ENCODE peak calls at places on chromosome 5, in nine cellular contexts. One of them, this sample, is unnamed. For H3K36me3, the result is how much of the 10 kb centered on the place peaks cover.

GRCh38 chr5:51488803-51489642 is 105.8 kb downstream of the ISL1 start:
- DNase-seq in HCT116: no peak
- DNase-seq in GM23338: no peak
- DNase-seq in H1: no peak
- DNase-seq in psoas muscle: no peak
- DNase-seq in Peyer's patch: no peak
- DNase-seq in CD8-positive, alpha-beta T cell: no peak
- DNase-seq in ovary: no peak
- DNase-seq in mesenchymal stem cell: no peak
- DNase-seq in this sample: no peak

GRCh38 chr5:16135506-16135905 is 44.1 kb downstream of the MARCHF11 start:
- DNase-seq in HCT116: no peak
- DNase-seq in GM23338: no peak
- DNase-seq in H1: no peak
- DNase-seq in psoas muscle: no peak
- DNase-seq in Peyer's patch: no peak
- DNase-seq in CD8-positive, alpha-beta T cell: no peak
- DNase-seq in ovary: no peak
- DNase-seq in mesenchymal stem cell: no peak
- DNase-seq in this sample: no peak

GRCh38 chr5:115939059-115939458 is 23.2 kb upstream of the LVRN start:
- DNase-seq in HCT116: no peak
- DNase-seq in GM23338: peak
- DNase-seq in H1: no peak
- DNase-seq in psoas muscle: no peak
- DNase-seq in Peyer's patch: no peak
- DNase-seq in CD8-positive, alpha-beta T cell: no peak
- DNase-seq in ovary: no peak
- DNase-seq in mesenchymal stem cell: no peak
- DNase-seq in this sample: no peak

GRCh38 chr5:129945031-129945430 is 40.8 kb downstream of the CHSY3 start:
- DNase-seq in HCT116: no peak
- DNase-seq in GM23338: no peak
- DNase-seq in H1: no peak
- DNase-seq in psoas muscle: no peak
- DNase-seq in Peyer's patch: no peak
- DNase-seq in CD8-positive, alpha-beta T cell: no peak
- DNase-seq in ovary: no peak
- DNase-seq in mesenchymal stem cell: peak
- DNase-seq in this sample: peak

GRCh38 chr5:148020247-148020646 is 43.5 kb upstream of the SPINK5 start:
- DNase-seq in HCT116: no peak
- DNase-seq in GM23338: no peak
- DNase-seq in H1: no peak
- DNase-seq in psoas muscle: no peak
- DNase-seq in Peyer's patch: no peak
- DNase-seq in CD8-positive, alpha-beta T cell: no peak
- DNase-seq in ovary: no peak
- DNase-seq in mesenchymal stem cell: no peak
- DNase-seq in this sample: no peak

GRCh38 chr5:118533923-118534322 is 454.4 kb downstream of the DTWD2 start:
- DNase-seq in HCT116: no peak
- DNase-seq in GM23338: no peak
- DNase-seq in H1: no peak
- DNase-seq in psoas muscle: no peak
- DNase-seq in Peyer's patch: no peak
- DNase-seq in CD8-positive, alpha-beta T cell: no peak
- DNase-seq in ovary: no peak
- DNase-seq in mesenchymal stem cell: no peak
- DNase-seq in this sample: no peak

GRCh38 chr5:135869935-135870334 is 25.7 kb downstream of the IL9 start:
- DNase-seq in HCT116: no peak
- DNase-seq in GM23338: no peak
- DNase-seq in H1: no peak
- DNase-seq in psoas muscle: no peak
- DNase-seq in Peyer's patch: no peak
- DNase-seq in CD8-positive, alpha-beta T cell: no peak
- DNase-seq in ovary: no peak
- DNase-seq in mesenchymal stem cell: no peak
- DNase-seq in this sample: no peak

GRCh38 chr5:173645897-173646574 is 29.6 kb upstream of the BOD1 start:
- DNase-seq in HCT116: no peak
- DNase-seq in GM23338: no peak
- DNase-seq in H1: no peak
- DNase-seq in psoas muscle: no peak
- DNase-seq in Peyer's patch: peak
- DNase-seq in CD8-positive, alpha-beta T cell: no peak
- DNase-seq in ovary: no peak
- DNase-seq in mesenchymal stem cell: no peak
- DNase-seq in this sample: no peak

GRCh38 chr5:78597858-78598415 is 50.6 kb downstream of the LHFPL2 start:
- DNase-seq in HCT116: no peak
- DNase-seq in GM23338: no peak
- DNase-seq in H1: no peak
- DNase-seq in psoas muscle: no peak
- DNase-seq in Peyer's patch: no peak
- DNase-seq in CD8-positive, alpha-beta T cell: no peak
- DNase-seq in ovary: no peak
- DNase-seq in mesenchymal stem cell: no peak
- DNase-seq in this sample: peak

GRCh38 chr5:80076131-80077101 is 41.3 kb downstream of the THBS4 start:
- DNase-seq in HCT116: no peak
- DNase-seq in GM23338: no peak
- DNase-seq in H1: no peak
- DNase-seq in psoas muscle: no peak
- DNase-seq in Peyer's patch: no peak
- DNase-seq in CD8-positive, alpha-beta T cell: no peak
- DNase-seq in ovary: no peak
- DNase-seq in mesenchymal stem cell: peak
- DNase-seq in this sample: peak

GRCh38 chr5:141757402-141757801 is 75.4 kb upstream of the ARAP3 start:
- DNase-seq in HCT116: peak
- DNase-seq in GM23338: peak
- DNase-seq in H1: peak
- DNase-seq in psoas muscle: no peak
- DNase-seq in Peyer's patch: peak
- DNase-seq in CD8-positive, alpha-beta T cell: no peak
- DNase-seq in ovary: no peak
- DNase-seq in mesenchymal stem cell: peak
- DNase-seq in this sample: peak

GRCh38 chr5:88172847-88173758 is 95.5 kb downstream of the TMEM161B start:
- DNase-seq in HCT116: no peak
- DNase-seq in GM23338: peak
- DNase-seq in H1: no peak
- DNase-seq in psoas muscle: no peak
- DNase-seq in Peyer's patch: no peak
- DNase-seq in CD8-positive, alpha-beta T cell: no peak
- DNase-seq in ovary: no peak
- DNase-seq in mesenchymal stem cell: no peak
- DNase-seq in this sample: no peak

GRCh38 chr5:107402881-107403280 is 267.9 kb downstream of the EFNA5 start:
- DNase-seq in HCT116: no peak
- DNase-seq in GM23338: peak
- DNase-seq in H1: no peak
- DNase-seq in psoas muscle: no peak
- DNase-seq in Peyer's patch: no peak
- DNase-seq in CD8-positive, alpha-beta T cell: no peak
- DNase-seq in ovary: no peak
- DNase-seq in mesenchymal stem cell: no peak
- DNase-seq in this sample: no peak

GRCh38 chr5:120615967-120616645 is 152.0 kb downstream of the PRR16 start:
- DNase-seq in HCT116: no peak
- DNase-seq in GM23338: peak
- DNase-seq in H1: no peak
- DNase-seq in psoas muscle: no peak
- DNase-seq in Peyer's patch: no peak
- DNase-seq in CD8-positive, alpha-beta T cell: no peak
- DNase-seq in ovary: no peak
- DNase-seq in mesenchymal stem cell: peak
- DNase-seq in this sample: peak

GRCh38 chr5:170143710-170144109 is 38.0 kb downstream of the FOXI1 start:
- DNase-seq in HCT116: no peak
- DNase-seq in GM23338: no peak
- DNase-seq in H1: no peak
- DNase-seq in psoas muscle: no peak
- DNase-seq in Peyer's patch: no peak
- DNase-seq in CD8-positive, alpha-beta T cell: no peak
- DNase-seq in ovary: no peak
- DNase-seq in mesenchymal stem cell: no peak
- DNase-seq in this sample: no peak
- H3K36me3 ChIP-seq in HCT116: under half
- H3K36me3 ChIP-seq in GM23338: under half
- H3K36me3 ChIP-seq in H1: under half
- H3K36me3 ChIP-seq in psoas muscle: under half
- H3K36me3 ChIP-seq in Peyer's patch: under half
- H3K36me3 ChIP-seq in CD8-positive, alpha-beta T cell: under half
- H3K36me3 ChIP-seq in ovary: under half
- H3K36me3 ChIP-seq in mesenchymal stem cell: under half
- H3K36me3 ChIP-seq in this sample: under half

GRCh38 chr5:14475013-14475412 is 106.6 kb upstream of the OTULINL start:
- DNase-seq in HCT116: no peak
- DNase-seq in GM23338: no peak
- DNase-seq in H1: no peak
- DNase-seq in psoas muscle: no peak
- DNase-seq in Peyer's patch: no peak
- DNase-seq in CD8-positive, alpha-beta T cell: no peak
- DNase-seq in ovary: no peak
- DNase-seq in mesenchymal stem cell: no peak
- DNase-seq in this sample: no peak

GRCh38 chr5:14476791-14477435 is 104.7 kb upstream of the OTULINL start:
- DNase-seq in HCT116: no peak
- DNase-seq in GM23338: no peak
- DNase-seq in H1: no peak
- DNase-seq in psoas muscle: no peak
- DNase-seq in Peyer's patch: no peak
- DNase-seq in CD8-positive, alpha-beta T cell: no peak
- DNase-seq in ovary: no peak
- DNase-seq in mesenchymal stem cell: peak
- DNase-seq in this sample: no peak

GRCh38 chr5:14469485-14470377 is 111.9 kb upstream of the OTULINL start:
- DNase-seq in HCT116: no peak
- DNase-seq in GM23338: no peak
- DNase-seq in H1: no peak
- DNase-seq in psoas muscle: no peak
- DNase-seq in Peyer's patch: no peak
- DNase-seq in CD8-positive, alpha-beta T cell: no peak
- DNase-seq in ovary: no peak
- DNase-seq in mesenchymal stem cell: no peak
- DNase-seq in this sample: no peak

GRCh38 chr5:14471557-14471956 is 110.0 kb upstream of the OTULINL start:
- DNase-seq in HCT116: no peak
- DNase-seq in GM23338: no peak
- DNase-seq in H1: no peak
- DNase-seq in psoas muscle: no peak
- DNase-seq in Peyer's patch: no peak
- DNase-seq in CD8-positive, alpha-beta T cell: no peak
- DNase-seq in ovary: no peak
- DNase-seq in mesenchymal stem cell: no peak
- DNase-seq in this sample: no peak

DNA sequence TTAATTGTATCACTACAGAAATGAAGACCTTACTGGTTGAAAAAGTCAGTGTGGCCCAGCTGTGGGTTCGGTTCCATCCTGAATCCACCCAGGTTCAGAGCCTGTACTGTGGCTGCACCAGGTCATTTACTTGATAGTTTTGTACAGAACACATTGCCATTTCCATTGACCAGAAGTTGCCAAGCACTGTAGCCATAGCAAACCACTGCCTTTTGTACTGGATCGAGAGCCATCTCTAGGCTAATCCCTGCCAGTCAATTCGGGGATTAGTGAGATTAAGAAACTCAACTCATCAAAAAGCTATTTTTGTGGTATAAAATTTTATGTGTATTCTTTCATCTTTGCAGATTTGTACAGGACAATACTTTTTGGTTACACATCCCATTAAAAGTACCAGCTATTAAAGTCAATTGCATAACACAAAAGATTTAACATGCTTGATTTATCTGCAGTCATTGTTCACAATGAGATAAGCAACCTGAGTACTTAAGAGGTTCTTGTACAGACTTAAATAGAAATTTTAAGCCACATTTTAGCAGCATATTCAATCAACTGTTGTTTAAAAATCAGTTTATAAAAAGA is 108.5 kb upstream of the OTULINL start:
- DNase-seq in HCT116: no peak
- DNase-seq in GM23338: no peak
- DNase-seq in H1: no peak
- DNase-seq in psoas muscle: no peak
- DNase-seq in Peyer's patch: no peak
- DNase-seq in CD8-positive, alpha-beta T cell: no peak
- DNase-seq in ovary: no peak
- DNase-seq in mesenchymal stem cell: no peak
- DNase-seq in this sample: no peak
- H3K36me3 ChIP-seq in HCT116: under half
- H3K36me3 ChIP-seq in GM23338: under half
- H3K36me3 ChIP-seq in H1: under half
- H3K36me3 ChIP-seq in psoas muscle: under half
- H3K36me3 ChIP-seq in Peyer's patch: under half
- H3K36me3 ChIP-seq in CD8-positive, alpha-beta T cell: under half
- H3K36me3 ChIP-seq in ovary: under half
- H3K36me3 ChIP-seq in mesenchymal stem cell: under half
- H3K36me3 ChIP-seq in this sample: half or more

DNA sequence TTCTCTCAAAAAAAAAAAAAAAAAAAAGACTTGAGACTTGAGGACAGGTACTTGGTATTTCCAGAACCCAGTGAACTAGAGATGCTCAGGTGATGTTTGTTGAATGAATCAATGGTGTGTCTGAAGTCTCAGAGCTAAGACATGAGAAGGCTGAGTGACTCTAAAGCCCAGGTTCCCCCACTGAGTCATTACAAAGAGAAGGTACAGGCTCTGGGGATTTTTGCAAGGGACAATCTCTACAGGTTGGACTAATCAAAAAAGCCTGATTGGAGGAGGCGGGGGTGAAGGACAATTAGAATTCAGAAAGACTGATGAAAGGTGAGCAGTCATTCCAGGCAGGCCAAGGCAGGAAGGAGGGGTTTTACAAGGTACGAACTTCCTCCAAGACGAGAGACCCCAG is 8.2 kb upstream of the FABP6 start:
- DNase-seq in HCT116: no peak
- DNase-seq in GM23338: no peak
- DNase-seq in H1: no peak
- DNase-seq in psoas muscle: no peak
- DNase-seq in Peyer's patch: no peak
- DNase-seq in CD8-positive, alpha-beta T cell: no peak
- DNase-seq in ovary: no peak
- DNase-seq in mesenchymal stem cell: no peak
- DNase-seq in this sample: no peak
- H3K36me3 ChIP-seq in HCT116: under half
- H3K36me3 ChIP-seq in GM23338: under half
- H3K36me3 ChIP-seq in H1: under half
- H3K36me3 ChIP-seq in psoas muscle: under half
- H3K36me3 ChIP-seq in Peyer's patch: under half
- H3K36me3 ChIP-seq in CD8-positive, alpha-beta T cell: under half
- H3K36me3 ChIP-seq in ovary: under half
- H3K36me3 ChIP-seq in mesenchymal stem cell: under half
- H3K36me3 ChIP-seq in this sample: under half

DNA sequence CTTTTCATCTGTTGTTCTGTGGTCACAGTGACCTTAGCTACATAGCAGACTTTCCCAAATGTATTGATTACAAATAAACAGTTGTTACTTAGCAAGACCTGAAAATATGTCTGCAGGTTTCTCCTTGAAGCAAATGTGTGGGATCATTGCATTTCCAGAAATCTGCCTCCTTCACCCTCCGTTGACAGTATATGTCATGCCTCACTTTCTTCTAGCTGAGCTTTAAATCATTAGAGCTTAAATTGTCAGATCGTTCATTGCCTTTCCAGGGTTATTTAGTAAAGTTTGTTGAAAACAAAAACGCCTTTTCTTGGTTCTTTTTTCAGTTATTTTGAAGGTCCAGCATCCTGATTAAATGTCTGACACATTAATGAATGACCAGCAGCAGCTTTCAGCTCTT is 2.3 kb upstream of the MAML1 start:
- DNase-seq in HCT116: no peak
- DNase-seq in GM23338: no peak
- DNase-seq in H1: no peak
- DNase-seq in psoas muscle: no peak
- DNase-seq in Peyer's patch: no peak
- DNase-seq in CD8-positive, alpha-beta T cell: no peak
- DNase-seq in ovary: no peak
- DNase-seq in mesenchymal stem cell: no peak
- DNase-seq in this sample: no peak
- H3K36me3 ChIP-seq in HCT116: under half
- H3K36me3 ChIP-seq in GM23338: under half
- H3K36me3 ChIP-seq in H1: half or more
- H3K36me3 ChIP-seq in psoas muscle: under half
- H3K36me3 ChIP-seq in Peyer's patch: under half
- H3K36me3 ChIP-seq in CD8-positive, alpha-beta T cell: under half
- H3K36me3 ChIP-seq in ovary: under half
- H3K36me3 ChIP-seq in mesenchymal stem cell: under half
- H3K36me3 ChIP-seq in this sample: under half